ENCODE peak calls at places on chromosome 3, in five cellular contexts. P is activated B cell treated with CpG ODN at 0.5 μM for 24 hours, F is head of caudate nucleus, N is EL, C is AG10803. Z is an unnamed sample.

GRCh38 chr3:168574455-168575158 is 478.9 kb upstream of the GOLIM4 start:
- DNase-seq in C (no peak), P (no peak), F (no peak), N (no peak), Z (no peak)

GRCh38 chr3:171654809-171655208 is 155.5 kb downstream of the PLD1 start:
- DNase-seq in F (no peak), C (peak), N (peak), P (no peak), Z (no peak)

GRCh38 chr3:34283743-34284142 is 485.3 kb downstream of the PDCD6IP start:
- DNase-seq in C (no peak), F (no peak), P (no peak), N (no peak), Z (no peak)

GRCh38 chr3:194384156-194384555 is 14.6 kb upstream of the LRRC15 start:
- DNase-seq in P (no peak), N (no peak), F (no peak), C (no peak), Z (no peak)

GRCh38 chr3:115698851-115699535 is 75.7 kb downstream of the GAP43 start:
- DNase-seq in N (no peak), C (peak), P (no peak), F (peak), Z (no peak)

GRCh38 chr3:5798809-5799208 is 611.3 kb downstream of the EDEM1 start:
- DNase-seq in F (no peak), N (no peak), P (no peak), C (no peak), Z (no peak)

GRCh38 chr3:27632431-27633223 is 89.5 kb downstream of the EOMES start:
- DNase-seq in P (peak), F (peak), C (peak), N (peak), Z (peak)

GRCh38 chr3:79491029-79491634 is 276.7 kb downstream of the ROBO1 start:
- DNase-seq in P (no peak), N (no peak), F (no peak), C (peak), Z (no peak)

GRCh38 chr3:14699643-14700042 is 24.7 kb downstream of the C3orf20 start:
- DNase-seq in N (no peak), P (no peak), F (no peak), C (no peak), Z (no peak)

GRCh38 chr3:14806641-14807263 is 12.0 kb upstream of the FGD5 start:
- DNase-seq in N (peak), P (no peak), C (no peak), F (no peak), Z (no peak)

GRCh38 chr3:42014949-42015533 is 53.1 kb upstream of the ULK4 start:
- DNase-seq in P (peak), C (peak), F (peak), N (peak), Z (no peak)

GRCh38 chr3:38561746-38562466 is 65.8 kb downstream of the EXOG start:
- DNase-seq in N (no peak), P (no peak), C (no peak), F (no peak), Z (no peak)

GRCh38 chr3:105802073-105802706 is 66.6 kb downstream of the CBLB start:
- DNase-seq in N (no peak), P (no peak), C (no peak), F (no peak), Z (no peak)

GRCh38 chr3:152365766-152366593 is 97.3 kb downstream of the MBNL1 start:
- DNase-seq in C (peak), N (peak), P (no peak), F (no peak), Z (no peak)

GRCh38 chr3:13133011-13133410 is 59.8 kb upstream of the IQSEC1 start:
- DNase-seq in F (no peak), N (no peak), P (no peak), C (no peak), Z (no peak)

GRCh38 chr3:110815008-110815583 is 256.5 kb upstream of the NECTIN3 start:
- DNase-seq in P (no peak), C (peak), F (no peak), N (peak), Z (no peak)

GRCh38 chr3:123352134-123352554 is 96.7 kb downstream of the ADCY5 start:
- DNase-seq in P (no peak), N (no peak), F (peak), C (no peak), Z (no peak)

GRCh38 chr3:61809879-61810278 is 248.5 kb downstream of the PTPRG start:
- DNase-seq in C (no peak), N (no peak), P (no peak), F (no peak), Z (no peak)

GRCh38 chr3:134353831-134354611 is 20.2 kb downstream of the AMOTL2 start:
- DNase-seq in F (no peak), N (peak), C (peak), P (no peak), Z (no peak)

GRCh38 chr3:180420016-180420415 is 181.9 kb upstream of the TTC14 start:
- DNase-seq in C (no peak), N (no peak), F (no peak), P (no peak), Z (no peak)

GRCh38 chr3:189554868-189555557 is 76.2 kb upstream of the TP63 start:
- DNase-seq in N (no peak), P (no peak), F (no peak), C (no peak), Z (no peak)

GRCh38 chr3:20321391-20322047 is 135.5 kb upstream of the SGO1 start:
- DNase-seq in F (no peak), N (no peak), C (no peak), P (no peak), Z (no peak)

GRCh38 chr3:11238057-11238456 is 34.1 kb upstream of the ATG7 start:
- DNase-seq in N (peak), C (peak), P (no peak), F (no peak), Z (no peak)

GRCh38 chr3:138724433-138724832 is 110.3 kb downstream of the PIK3CB start:
- DNase-seq in N (no peak), P (no peak), F (no peak), C (no peak), Z (no peak)

GRCh38 chr3:30520695-30521094 is 85.7 kb upstream of the TGFBR2 start:
- DNase-seq in C (peak), N (no peak), P (no peak), F (no peak), Z (no peak)

GRCh38 chr3:39102504-39103323 is 4.7 kb downstream of the GORASP1 start:
- DNase-seq in N (no peak), C (no peak), F (no peak), P (no peak), Z (no peak)

GRCh38 chr3:147139341-147139740 is 267.0 kb downstream of the ZIC4 start:
- DNase-seq in P (no peak), C (no peak), N (no peak), F (no peak), Z (no peak)

GRCh38 chr3:126481808-126482502 is 6.3 kb upstream of the ZXDC start:
- DNase-seq in P (no peak), C (peak), F (no peak), N (peak), Z (no peak)

GRCh38 chr3:16474304-16474703 is 39.2 kb downstream of the RFTN1 start:
- DNase-seq in C (peak), N (peak), P (no peak), F (no peak), Z (no peak)

GRCh38 chr3:190210608-190211007 is 89.9 kb upstream of the P3H2 start:
- DNase-seq in N (no peak), C (no peak), P (no peak), F (no peak), Z (no peak)

GRCh38 chr3:149638401-149639092 is 19.3 kb downstream of the WWTR1 start:
- DNase-seq in P (no peak), N (peak), C (peak), F (peak), Z (no peak)

GRCh38 chr3:13348671-13349396 is 71.3 kb downstream of the NUP210 start:
- DNase-seq in C (peak), N (no peak), F (no peak), P (no peak), Z (no peak)

GRCh38 chr3:150371741-150372254 is 36.3 kb upstream of the TSC22D2 start:
- DNase-seq in F (no peak), C (peak), P (no peak), N (peak), Z (no peak)

GRCh38 chr3:197029511-197030167 is at the start of gene MELTF:
- DNase-seq in N (peak), F (peak), P (peak), C (peak), Z (peak)

GRCh38 chr3:40765884-40766283 is 241.1 kb downstream of the ZNF621 start:
- DNase-seq in C (peak), P (no peak), F (no peak), N (no peak), Z (no peak)

GRCh38 chr3:56621686-56622085 is 61.4 kb downstream of the TASOR start:
- DNase-seq in P (no peak), C (no peak), N (no peak), F (no peak), Z (no peak)

GRCh38 chr3:48092270-48092669 is 76.1 kb upstream of the MAP4 start:
- DNase-seq in F (no peak), C (peak), N (no peak), P (no peak), Z (no peak)

GRCh38 chr3:95387242-95388021 is 1324.6 kb downstream of the NSUN3 start:
- DNase-seq in P (no peak), F (no peak), C (no peak), N (no peak), Z (no peak)

GRCh38 chr3:46705022-46705530 is 3.9 kb downstream of the TMIE start:
- DNase-seq in N (peak), C (peak), F (peak), P (peak), Z (peak)